ENCODE peak calls at places on chromosomes 5 and 9, in nine cellular contexts. One of them, this sample, is unnamed. For H3K36me3, the result is how much of the 10 kb centered on the place peaks cover.

GRCh38 chr9:68705636-68706578 is 867 bp downstream of the PIP5K1B start:
- DNase-seq in heart right ventricle: peak
- DNase-seq in lower lobe of right lung: no peak
- DNase-seq in heart left ventricle: peak
- DNase-seq in pancreas: peak
- DNase-seq in mammary epithelial cell: peak
- DNase-seq in GM23338: peak
- DNase-seq in IMR-90: no peak
- DNase-seq in endothelial cell of umbilical vein: peak
- DNase-seq in this sample: no peak

GRCh38 chr5:129094924-129095797 is 612 bp downstream of the ISOC1 start:
- DNase-seq in endothelial cell of umbilical vein: peak
- DNase-seq in mammary epithelial cell: peak
- DNase-seq in IMR-90: peak
- DNase-seq in heart left ventricle: peak
- DNase-seq in GM23338: peak
- DNase-seq in pancreas: peak
- DNase-seq in lower lobe of right lung: peak
- DNase-seq in heart right ventricle: peak
- DNase-seq in this sample: peak

GRCh38 chr5:32724526-32724925 is 13.4 kb downstream of the NPR3 start:
- DNase-seq in endothelial cell of umbilical vein: no peak
- DNase-seq in IMR-90: no peak
- DNase-seq in GM23338: no peak
- DNase-seq in mammary epithelial cell: no peak
- DNase-seq in lower lobe of right lung: no peak
- DNase-seq in pancreas: no peak
- DNase-seq in heart left ventricle: no peak
- DNase-seq in heart right ventricle: no peak
- DNase-seq in this sample: no peak

GRCh38 chr5:177513500-177513899 is 3.3 kb downstream of the DDX41 start:
- DNase-seq in GM23338: no peak
- DNase-seq in IMR-90: no peak
- DNase-seq in endothelial cell of umbilical vein: no peak
- DNase-seq in heart left ventricle: no peak
- DNase-seq in lower lobe of right lung: no peak
- DNase-seq in pancreas: no peak
- DNase-seq in mammary epithelial cell: no peak
- DNase-seq in heart right ventricle: no peak
- DNase-seq in this sample: no peak

GRCh38 chr9:28999806-29000205 is 1426.5 kb upstream of the C9orf72 start:
- DNase-seq in endothelial cell of umbilical vein: no peak
- DNase-seq in mammary epithelial cell: no peak
- DNase-seq in IMR-90: no peak
- DNase-seq in pancreas: no peak
- DNase-seq in heart right ventricle: no peak
- DNase-seq in heart left ventricle: no peak
- DNase-seq in lower lobe of right lung: no peak
- DNase-seq in GM23338: no peak
- DNase-seq in this sample: peak

GRCh38 chr5:139689631-139690384 is 41.7 kb downstream of the CXXC5 start:
- DNase-seq in GM23338: peak
- DNase-seq in IMR-90: no peak
- DNase-seq in mammary epithelial cell: peak
- DNase-seq in endothelial cell of umbilical vein: peak
- DNase-seq in heart left ventricle: no peak
- DNase-seq in lower lobe of right lung: no peak
- DNase-seq in heart right ventricle: no peak
- DNase-seq in pancreas: peak
- DNase-seq in this sample: no peak

GRCh38 chr9:105437704-105438103 is 10.1 kb upstream of the FSD1L start:
- DNase-seq in lower lobe of right lung: no peak
- DNase-seq in IMR-90: no peak
- DNase-seq in endothelial cell of umbilical vein: no peak
- DNase-seq in heart left ventricle: no peak
- DNase-seq in GM23338: no peak
- DNase-seq in mammary epithelial cell: no peak
- DNase-seq in heart right ventricle: no peak
- DNase-seq in pancreas: no peak
- DNase-seq in this sample: no peak

GRCh38 chr5:32420506-32420905 is 24.0 kb downstream of the ZFR start:
- DNase-seq in endothelial cell of umbilical vein: no peak
- DNase-seq in GM23338: no peak
- DNase-seq in lower lobe of right lung: no peak
- DNase-seq in mammary epithelial cell: peak
- DNase-seq in pancreas: no peak
- DNase-seq in heart right ventricle: no peak
- DNase-seq in heart left ventricle: no peak
- DNase-seq in IMR-90: peak
- DNase-seq in this sample: no peak

GRCh38 chr9:23444658-23445057 is 381.4 kb downstream of the ELAVL2 start:
- DNase-seq in endothelial cell of umbilical vein: no peak
- DNase-seq in heart right ventricle: no peak
- DNase-seq in IMR-90: no peak
- DNase-seq in heart left ventricle: no peak
- DNase-seq in lower lobe of right lung: no peak
- DNase-seq in GM23338: no peak
- DNase-seq in pancreas: no peak
- DNase-seq in mammary epithelial cell: no peak
- DNase-seq in this sample: no peak

GRCh38 chr9:123033352-123033751 is at the start of gene GPR21:
- DNase-seq in endothelial cell of umbilical vein: no peak
- DNase-seq in heart right ventricle: no peak
- DNase-seq in lower lobe of right lung: no peak
- DNase-seq in mammary epithelial cell: no peak
- DNase-seq in pancreas: no peak
- DNase-seq in IMR-90: no peak
- DNase-seq in heart left ventricle: no peak
- DNase-seq in GM23338: peak
- DNase-seq in this sample: no peak

GRCh38 chr9:69104830-69105527 is 69.1 kb upstream of the TJP2 start:
- DNase-seq in heart left ventricle: no peak
- DNase-seq in endothelial cell of umbilical vein: no peak
- DNase-seq in IMR-90: no peak
- DNase-seq in pancreas: peak
- DNase-seq in heart right ventricle: no peak
- DNase-seq in mammary epithelial cell: peak
- DNase-seq in GM23338: peak
- DNase-seq in lower lobe of right lung: peak
- DNase-seq in this sample: peak

GRCh38 chr9:124038239-124038638 is 26.7 kb downstream of the LHX2 start:
- DNase-seq in pancreas: no peak
- DNase-seq in lower lobe of right lung: no peak
- DNase-seq in GM23338: no peak
- DNase-seq in heart right ventricle: no peak
- DNase-seq in heart left ventricle: no peak
- DNase-seq in endothelial cell of umbilical vein: no peak
- DNase-seq in mammary epithelial cell: no peak
- DNase-seq in IMR-90: no peak
- DNase-seq in this sample: no peak

GRCh38 chr5:6551287-6551954 is 81.4 kb downstream of the NSUN2 start:
- DNase-seq in pancreas: no peak
- DNase-seq in lower lobe of right lung: no peak
- DNase-seq in heart right ventricle: no peak
- DNase-seq in IMR-90: no peak
- DNase-seq in GM23338: no peak
- DNase-seq in mammary epithelial cell: no peak
- DNase-seq in endothelial cell of umbilical vein: no peak
- DNase-seq in heart left ventricle: no peak
- DNase-seq in this sample: no peak

GRCh38 chr5:175478384-175479124 is at the start of gene SFXN1:
- DNase-seq in heart left ventricle: peak
- DNase-seq in endothelial cell of umbilical vein: peak
- DNase-seq in heart right ventricle: peak
- DNase-seq in mammary epithelial cell: peak
- DNase-seq in IMR-90: peak
- DNase-seq in GM23338: peak
- DNase-seq in lower lobe of right lung: peak
- DNase-seq in pancreas: peak
- DNase-seq in this sample: peak

GRCh38 chr9:137482094-137482781 is 23.1 kb upstream of the NSMF start:
- DNase-seq in pancreas: peak
- DNase-seq in IMR-90: peak
- DNase-seq in GM23338: no peak
- DNase-seq in heart right ventricle: peak
- DNase-seq in endothelial cell of umbilical vein: peak
- DNase-seq in heart left ventricle: peak
- DNase-seq in lower lobe of right lung: peak
- DNase-seq in mammary epithelial cell: peak
- DNase-seq in this sample: peak

GRCh38 chr9:138053321-138053868 is 175.8 kb downstream of the CACNA1B start:
- DNase-seq in heart right ventricle: no peak
- DNase-seq in lower lobe of right lung: peak
- DNase-seq in heart left ventricle: peak
- DNase-seq in GM23338: peak
- DNase-seq in pancreas: no peak
- DNase-seq in mammary epithelial cell: no peak
- DNase-seq in endothelial cell of umbilical vein: no peak
- DNase-seq in IMR-90: no peak
- DNase-seq in this sample: no peak

GRCh38 chr9:98300611-98301010 is 45.2 kb upstream of the TBC1D2 start:
- DNase-seq in heart left ventricle: no peak
- DNase-seq in heart right ventricle: no peak
- DNase-seq in mammary epithelial cell: no peak
- DNase-seq in IMR-90: no peak
- DNase-seq in GM23338: no peak
- DNase-seq in endothelial cell of umbilical vein: no peak
- DNase-seq in lower lobe of right lung: no peak
- DNase-seq in pancreas: no peak
- DNase-seq in this sample: no peak

GRCh38 chr9:90333226-90333625 is 309.4 kb downstream of the DIRAS2 start:
- DNase-seq in heart right ventricle: no peak
- DNase-seq in lower lobe of right lung: no peak
- DNase-seq in mammary epithelial cell: no peak
- DNase-seq in heart left ventricle: no peak
- DNase-seq in GM23338: peak
- DNase-seq in pancreas: no peak
- DNase-seq in endothelial cell of umbilical vein: no peak
- DNase-seq in IMR-90: no peak
- DNase-seq in this sample: no peak

GRCh38 chr9:85248514-85249312 is 493.0 kb downstream of the AGTPBP1 start:
- DNase-seq in mammary epithelial cell: peak
- DNase-seq in pancreas: no peak
- DNase-seq in GM23338: no peak
- DNase-seq in lower lobe of right lung: no peak
- DNase-seq in endothelial cell of umbilical vein: no peak
- DNase-seq in IMR-90: no peak
- DNase-seq in heart left ventricle: no peak
- DNase-seq in heart right ventricle: no peak
- DNase-seq in this sample: peak

GRCh38 chr5:134647750-134648424 is 698 bp upstream of the SEC24A start:
- DNase-seq in GM23338: peak
- DNase-seq in mammary epithelial cell: peak
- DNase-seq in pancreas: no peak
- DNase-seq in IMR-90: peak
- DNase-seq in heart right ventricle: no peak
- DNase-seq in lower lobe of right lung: no peak
- DNase-seq in heart left ventricle: no peak
- DNase-seq in endothelial cell of umbilical vein: no peak
- DNase-seq in this sample: peak

GRCh38 chr5:178602752-178603151 is 12.6 kb upstream of the COL23A1 start:
- DNase-seq in IMR-90: peak
- DNase-seq in heart right ventricle: no peak
- DNase-seq in GM23338: no peak
- DNase-seq in heart left ventricle: no peak
- DNase-seq in endothelial cell of umbilical vein: no peak
- DNase-seq in mammary epithelial cell: no peak
- DNase-seq in pancreas: no peak
- DNase-seq in lower lobe of right lung: no peak
- DNase-seq in this sample: no peak

GRCh38 chr5:5103249-5103648 is 36.9 kb upstream of the ADAMTS16 start:
- DNase-seq in lower lobe of right lung: no peak
- DNase-seq in endothelial cell of umbilical vein: no peak
- DNase-seq in IMR-90: no peak
- DNase-seq in pancreas: no peak
- DNase-seq in GM23338: no peak
- DNase-seq in mammary epithelial cell: no peak
- DNase-seq in heart right ventricle: no peak
- DNase-seq in heart left ventricle: no peak
- DNase-seq in this sample: no peak

DNA sequence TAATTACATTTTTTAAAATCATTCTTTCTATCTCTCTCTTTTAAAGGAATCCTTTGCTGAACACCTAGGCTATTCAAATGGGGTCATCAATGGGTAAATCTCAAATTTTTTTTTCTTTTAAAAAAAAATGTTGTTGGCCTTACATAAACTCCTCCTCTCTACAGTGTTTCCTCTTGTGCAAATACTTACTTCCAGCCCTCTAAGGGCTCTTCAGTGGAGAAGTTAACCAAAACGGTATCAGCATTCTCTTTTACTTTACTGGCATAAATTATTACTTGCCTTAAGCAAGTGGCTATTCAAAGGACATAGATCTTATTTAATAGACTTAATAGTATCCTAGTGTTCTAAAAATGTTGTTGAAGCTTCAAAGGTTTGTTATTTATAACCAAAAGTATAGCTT is 86.4 kb downstream of the SMARCA2 start:
- DNase-seq in mammary epithelial cell: no peak
- DNase-seq in IMR-90: no peak
- DNase-seq in heart right ventricle: no peak
- DNase-seq in endothelial cell of umbilical vein: no peak
- DNase-seq in lower lobe of right lung: no peak
- DNase-seq in heart left ventricle: no peak
- DNase-seq in GM23338: no peak
- DNase-seq in pancreas: no peak
- DNase-seq in this sample: no peak
- H3K36me3 ChIP-seq in mammary epithelial cell: under half
- H3K36me3 ChIP-seq in IMR-90: under half
- H3K36me3 ChIP-seq in heart right ventricle: half or more
- H3K36me3 ChIP-seq in endothelial cell of umbilical vein: under half
- H3K36me3 ChIP-seq in lower lobe of right lung: half or more
- H3K36me3 ChIP-seq in heart left ventricle: half or more
- H3K36me3 ChIP-seq in GM23338: under half
- H3K36me3 ChIP-seq in pancreas: under half
- H3K36me3 ChIP-seq in this sample: under half

GRCh38 chr5:76849767-76850291 is at the start of gene S100Z:
- DNase-seq in endothelial cell of umbilical vein: no peak
- DNase-seq in heart left ventricle: no peak
- DNase-seq in lower lobe of right lung: no peak
- DNase-seq in GM23338: no peak
- DNase-seq in heart right ventricle: no peak
- DNase-seq in mammary epithelial cell: no peak
- DNase-seq in pancreas: no peak
- DNase-seq in IMR-90: no peak
- DNase-seq in this sample: no peak
- H3K4me3 ChIP-seq in endothelial cell of umbilical vein: no peak
- H3K4me3 ChIP-seq in heart left ventricle: no peak
- H3K4me3 ChIP-seq in lower lobe of right lung: no peak
- H3K4me3 ChIP-seq in GM23338: no peak
- H3K4me3 ChIP-seq in heart right ventricle: no peak
- H3K4me3 ChIP-seq in mammary epithelial cell: no peak
- H3K4me3 ChIP-seq in pancreas: no peak
- H3K4me3 ChIP-seq in IMR-90: no peak
- H3K4me3 ChIP-seq in this sample: no peak

GRCh38 chr5:137016783-137017324 is 482.3 kb downstream of the SPOCK1 start:
- DNase-seq in lower lobe of right lung: no peak
- DNase-seq in endothelial cell of umbilical vein: no peak
- DNase-seq in IMR-90: no peak
- DNase-seq in mammary epithelial cell: no peak
- DNase-seq in GM23338: peak
- DNase-seq in pancreas: no peak
- DNase-seq in heart right ventricle: no peak
- DNase-seq in heart left ventricle: no peak
- DNase-seq in this sample: no peak
- TF ChIP-seq CTCF in lower lobe of right lung: no peak
- TF ChIP-seq CTCF in endothelial cell of umbilical vein: no peak
- TF ChIP-seq CTCF in IMR-90: no peak
- TF ChIP-seq CTCF in mammary epithelial cell: no peak
- TF ChIP-seq CTCF in GM23338: peak
- TF ChIP-seq CTCF in pancreas: no peak
- TF ChIP-seq CTCF in heart right ventricle: no peak
- TF ChIP-seq CTCF in heart left ventricle: no peak
- TF ChIP-seq CTCF in this sample: no peak

GRCh38 chr5:61896811-61897210 is 409.2 kb upstream of the KIF2A start:
- DNase-seq in heart right ventricle: no peak
- DNase-seq in endothelial cell of umbilical vein: no peak
- DNase-seq in pancreas: no peak
- DNase-seq in mammary epithelial cell: no peak
- DNase-seq in heart left ventricle: no peak
- DNase-seq in lower lobe of right lung: no peak
- DNase-seq in IMR-90: no peak
- DNase-seq in GM23338: no peak
- DNase-seq in this sample: no peak
- H3K36me3 ChIP-seq in heart right ventricle: under half
- H3K36me3 ChIP-seq in endothelial cell of umbilical vein: under half
- H3K36me3 ChIP-seq in pancreas: under half
- H3K36me3 ChIP-seq in mammary epithelial cell: under half
- H3K36me3 ChIP-seq in heart left ventricle: under half
- H3K36me3 ChIP-seq in lower lobe of right lung: under half
- H3K36me3 ChIP-seq in IMR-90: under half
- H3K36me3 ChIP-seq in GM23338: under half
- H3K36me3 ChIP-seq in this sample: under half

This sample was measured in bronchial epithelial cell.